ENCODE peak calls at places on chromosomes 6 and 20, in five cellular contexts. C is OCI-M1, V is upper lobe of right lung, H is pons, W is fibroblast of lung. F is an unnamed sample.

GRCh38 chr6:31068738-31069340 is 43.5 kb downstream of the C6orf15 start:
- DNase-seq in C (peak; percentile 91), V (peak; percentile 85), H (peak; percentile 98), W (peak; percentile 85), F (peak; percentile 75)

GRCh38 chr20:8798505-8798904 is 270.4 kb upstream of the PLCB4 start:
- DNase-seq in C (peak; percentile 75), V (no peak), H (no peak), W (peak; percentile 42), F (no peak)

GRCh38 chr20:34524426-34524825 is 8.2 kb downstream of the DYNLRB1 start:
- DNase-seq in C (no peak), V (no peak), H (no peak), W (no peak), F (no peak)

GRCh38 chr6:140857734-140858380 is 1274.9 kb upstream of the GJE1 start:
- DNase-seq in C (peak; percentile 82), V (no peak), H (peak; percentile 65), W (peak; percentile 99), F (no peak)

GRCh38 chr20:2578430-2579192 is 42.2 kb downstream of the TMC2 start:
- DNase-seq in C (peak; percentile 86), V (no peak), H (no peak), W (no peak), F (no peak)

GRCh38 chr20:49610701-49611538 is 43.0 kb upstream of the PTGIS start:
- DNase-seq in C (peak; percentile 89), V (peak; percentile 90), H (peak; percentile 60), W (no peak), F (peak; percentile 83)

GRCh38 chr20:4152696-4153235 is 137.4 kb upstream of the RNF24 start:
- DNase-seq in C (no peak), V (peak; percentile 13), H (no peak), W (peak; percentile 32), F (no peak)

GRCh38 chr20:10853176-10853575 is 179.4 kb upstream of the JAG1 start:
- DNase-seq in C (no peak), V (no peak), H (no peak), W (no peak), F (no peak)

GRCh38 chr6:83055366-83055964 is 10.2 kb downstream of the UBE3D start:
- DNase-seq in C (peak; percentile 75), V (no peak), H (peak; percentile 65), W (peak; percentile 62), F (peak; percentile 46)

GRCh38 chr20:58584881-58585752 is 66.0 kb upstream of the STX16 start:
- DNase-seq in C (no peak), V (no peak), H (no peak), W (peak; percentile 73), F (no peak)

F was measured in activated CD8-positive, alpha-beta T cell treated with anti-CD3 and anti-CD28 coated beads for 36 hours.